ENCODE peak calls at places on chromosomes 6 and 20, in six cellular contexts. B, A, K, H, T and S are unnamed samples.

GRCh38 chr6:105839266-105839665 is 246.9 kb upstream of the PRDM1 start:
- DNase-seq in B (no peak), A (no peak), K (no peak), H (no peak), T (no peak), S (no peak)

GRCh38 chr6:16318538-16318937 is 80.2 kb downstream of the GMPR start:
- DNase-seq in B (peak; percentile 82), A (peak; percentile 71), K (no peak), H (no peak), T (no peak), S (no peak)

GRCh38 chr6:47102331-47102730 is 60.2 kb upstream of the ADGRF1 start:
- DNase-seq in B (no peak), A (no peak), K (no peak), H (no peak), T (no peak), S (peak; percentile 48)

GRCh38 chr20:38559764-38560163 is 21.2 kb upstream of the ADIG start:
- DNase-seq in B (no peak), A (peak; percentile 39), K (no peak), H (no peak), T (no peak), S (no peak)

GRCh38 chr6:17927705-17928104 is 59.7 kb downstream of the KIF13A start:
- DNase-seq in B (no peak), A (no peak), K (no peak), H (no peak), T (no peak), S (no peak)

GRCh38 chr6:126048635-126049034 is 62.3 kb downstream of the TRMT11 start:
- DNase-seq in B (no peak), A (no peak), K (no peak), H (no peak), T (no peak), S (no peak)

GRCh38 chr6:72151742-72152141 is 265.4 kb downstream of the RIMS1 start:
- DNase-seq in B (no peak), A (no peak), K (no peak), H (no peak), T (no peak), S (no peak)

GRCh38 chr20:51995551-51995951 is 193.2 kb upstream of the SALL4 start:
- DNase-seq in B (no peak), A (peak; percentile 49), K (no peak), H (no peak), T (no peak), S (no peak)

GRCh38 chr6:80725156-80725930 is 618.9 kb downstream of the BCKDHB start:
- DNase-seq in B (no peak), A (peak; percentile 15), K (no peak), H (no peak), T (no peak), S (no peak)

GRCh38 chr6:111237757-111238260 is 150.5 kb downstream of the SLC16A10 start:
- DNase-seq in B (no peak), A (no peak), K (no peak), H (no peak), T (no peak), S (no peak)

GRCh38 chr20:57409316-57409671 is 18.1 kb downstream of the RBM38 start:
- DNase-seq in B (no peak), A (no peak), K (no peak), H (no peak), T (no peak), S (no peak)

GRCh38 chr6:82348130-82348529 is 15.5 kb upstream of the TPBG start:
- DNase-seq in B (no peak), A (no peak), K (no peak), H (no peak), T (no peak), S (no peak)

GRCh38 chr6:34246563-34247391 is 2.0 kb downstream of the SMIM29 start:
- DNase-seq in B (peak; percentile 75), A (no peak), K (no peak), H (no peak), T (no peak), S (peak; percentile 72)

GRCh38 chr20:33211817-33212424 is 5.2 kb upstream of the BPIFA3 start:
- DNase-seq in B (peak; percentile 18), A (no peak), K (peak; percentile 55), H (peak; percentile 5), T (no peak), S (peak; percentile 74)

GRCh38 chr6:138716971-138717370 is 56.6 kb upstream of the CCDC28A start:
- DNase-seq in B (no peak), A (no peak), K (no peak), H (no peak), T (no peak), S (no peak)

GRCh38 chr6:138719011-138719635 is 54.4 kb upstream of the CCDC28A start:
- DNase-seq in B (peak; percentile 35), A (no peak), K (no peak), H (no peak), T (no peak), S (no peak)

GRCh38 chr6:138719744-138720143 is 53.8 kb upstream of the CCDC28A start:
- DNase-seq in B (no peak), A (no peak), K (no peak), H (no peak), T (no peak), S (no peak)

GRCh38 chr6:138716017-138716416 is 57.6 kb upstream of the CCDC28A start:
- DNase-seq in B (no peak), A (no peak), K (no peak), H (no peak), T (no peak), S (no peak)

GRCh38 chr6:138714493-138714892 is 59.1 kb upstream of the CCDC28A start:
- DNase-seq in B (no peak), A (no peak), K (no peak), H (no peak), T (no peak), S (no peak)
- TF ChIP-seq CTCF in B (no peak), A (no peak), K (no peak), H (no peak), T (no peak), S (no peak)

GRCh38 chr6:27287751-27288135 is 24.3 kb downstream of the POM121L2 start:
- DNase-seq in B (no peak), A (no peak), K (no peak), H (no peak), T (no peak), S (no peak)
- H3K4me3 ChIP-seq in B (no peak overlapping the region), A (no peak overlapping the region), K (no peak overlapping the region), H (no peak overlapping the region), T (no peak overlapping the region), S (peak overlapping the region; percentile 89)

GRCh38 chr6:124903797-124904196 is 58.4 kb upstream of the RNF217 start:
- DNase-seq in B (no peak), A (no peak), K (no peak), H (no peak), T (no peak), S (no peak)
- TF ChIP-seq CTCF in B (no peak), A (no peak), K (no peak), H (no peak), T (no peak), S (no peak)

GRCh38 chr6:107657755-107658461 is 166.2 kb downstream of the SCML4 start:
- DNase-seq in B (peak; percentile 39), A (no peak), K (no peak), H (peak; percentile 35), T (no peak), S (peak; percentile 44)
- H3K4me3 ChIP-seq in B (peak overlapping the region; percentile 9), A (peak overlapping the region; percentile 13), K (no peak overlapping the region), H (no peak overlapping the region), T (peak overlapping the region; percentile 49), S (no peak overlapping the region)

GRCh38 chr20:1636621-1637020 is 16.8 kb upstream of the SIRPB1 start:
- DNase-seq in B (no peak), A (no peak), K (no peak), H (no peak), T (no peak), S (no peak)
- TF ChIP-seq CTCF in B (no peak), A (no peak), K (no peak), H (no peak), T (no peak), S (no peak)

DNA sequence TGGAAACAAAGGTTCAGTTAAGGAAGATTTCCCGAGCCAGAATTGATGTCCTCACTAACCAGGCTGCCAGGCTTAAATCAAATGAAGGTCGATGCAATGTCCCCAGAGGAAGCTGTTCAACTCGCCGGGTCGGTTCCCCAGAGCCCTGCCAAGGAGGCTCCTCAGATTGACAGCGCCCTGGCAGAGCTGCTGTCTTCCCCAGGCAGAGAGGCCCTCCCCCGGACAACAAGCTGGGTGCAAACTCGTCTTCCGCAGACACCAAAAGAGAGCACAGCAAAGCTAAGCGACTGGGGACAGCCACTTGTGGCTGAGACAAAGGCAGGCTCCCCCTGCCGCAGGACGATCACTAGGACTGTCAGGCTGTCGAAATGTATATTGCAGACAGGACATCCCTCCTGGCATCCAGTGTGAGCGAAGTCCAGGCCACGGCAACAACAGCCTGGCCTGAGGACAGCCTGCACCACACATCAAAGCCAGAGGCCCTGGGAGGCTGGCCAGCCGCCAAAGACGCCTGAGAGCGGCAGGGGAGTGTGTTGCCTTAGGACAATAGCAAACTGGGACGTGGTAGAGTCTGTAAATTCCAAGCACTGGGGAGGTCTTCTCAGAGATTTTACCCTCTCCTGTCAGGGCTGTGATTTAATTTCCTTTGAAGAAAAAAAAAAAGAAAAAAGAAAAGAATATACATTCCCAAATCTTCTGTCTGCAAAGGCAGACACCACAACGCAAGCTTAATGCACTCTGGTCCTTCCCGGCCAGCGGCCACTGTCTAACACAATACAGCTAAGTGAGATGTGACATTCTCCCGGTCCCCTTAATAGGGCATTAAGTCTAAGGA is 99.1 kb downstream of the HIVEP2 start:
- DNase-seq in B (peak; percentile 83), A (no peak), K (peak; percentile 89), H (peak; percentile 76), T (no peak), S (peak; percentile 86)
- H3K4me3 ChIP-seq in B (peak overlapping the region; percentile 13), A (no peak overlapping the region), K (peak overlapping the region; percentile 9), H (peak overlapping the region; percentile 11), T (peak overlapping the region; percentile 43), S (peak overlapping the region; percentile 51)

GRCh38 chr20:53580376-53581111 is 13.1 kb downstream of the ZNF217 start:
- DNase-seq in B (no peak), A (no peak), K (no peak), H (no peak), T (no peak), S (no peak)
- TF ChIP-seq CTCF in B (no peak), A (peak; percentile 15), K (peak; percentile 30), H (no peak), T (no peak), S (no peak)

DNA sequence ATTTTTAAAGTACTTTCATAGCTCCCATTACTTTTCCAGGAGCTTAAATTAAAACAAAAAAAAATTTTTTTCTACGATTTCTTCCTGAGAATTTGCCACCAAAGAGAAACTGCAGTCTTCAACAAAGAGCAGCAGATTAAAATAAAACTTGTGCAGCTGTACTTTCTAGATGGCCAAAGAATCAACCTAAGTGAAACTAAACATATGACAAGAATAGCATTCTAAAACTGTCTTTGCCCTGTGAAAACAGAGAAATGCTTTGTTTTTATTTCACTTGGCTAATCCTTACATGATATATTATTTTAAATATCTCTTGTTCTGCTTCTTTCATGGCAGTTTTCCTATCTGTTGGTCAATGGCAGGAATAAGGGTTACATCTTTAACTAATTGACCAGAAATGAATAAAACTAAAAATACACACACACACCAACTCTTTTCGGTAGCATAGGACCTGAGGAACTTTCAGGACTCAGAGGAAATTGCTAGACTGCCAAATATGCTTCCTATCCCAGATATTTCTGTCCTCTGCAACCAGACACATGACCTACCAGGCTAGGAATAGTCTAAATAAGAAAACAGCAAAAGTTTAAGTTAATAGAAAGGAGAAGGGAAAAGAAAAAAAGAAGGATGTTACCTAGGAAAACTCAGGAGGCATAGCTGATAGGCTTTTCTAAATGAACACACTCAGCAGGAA is 74.8 kb downstream of the MAP3K5 start:
- DNase-seq in B (no peak), A (no peak), K (no peak), H (no peak), T (no peak), S (no peak)
- H3K4me3 ChIP-seq in B (no peak overlapping the region), A (no peak overlapping the region), K (no peak overlapping the region), H (no peak overlapping the region), T (no peak overlapping the region), S (no peak overlapping the region)

GRCh38 chr20:35342154-35342769 is 50.0 kb upstream of the FAM83C start:
- DNase-seq in B (no peak), A (no peak), K (no peak), H (no peak), T (no peak), S (no peak)
- TF ChIP-seq CTCF in B (peak; percentile 19), A (no peak), K (peak; percentile 40), H (peak; percentile 57), T (no peak), S (no peak)